ENCODE peak calls at places on chromosome 15, in six cellular contexts. G is A549, W is HCT116, L is HepG2, R is H1, B is K562. P is an unnamed sample.

GRCh38 chr15:62067448-62068044 is 769 bp downstream of the C2CD4A start:
- DNase-seq in G (no peak), W (no peak), L (no peak), R (no peak), B (no peak), P (no peak)

GRCh38 chr15:96047255-96047931 is 283.1 kb upstream of the NR2F2 start:
- DNase-seq in G (no peak), W (no peak), L (no peak), R (no peak), B (no peak), P (peak; percentile 67)

GRCh38 chr15:61393949-61394348 is 164.8 kb upstream of the RORA start:
- DNase-seq in G (no peak), W (no peak), L (no peak), R (no peak), B (no peak), P (no peak)

GRCh38 chr15:22839046-22839705 is 710 bp downstream of the NIPA2 start:
- DNase-seq in G (peak; percentile 22), W (no peak), L (no peak), R (no peak), B (no peak), P (peak; percentile 13)

GRCh38 chr15:27656296-27656987 is 442.7 kb downstream of the OCA2 start:
- DNase-seq in G (no peak), W (no peak), L (no peak), R (no peak), B (no peak), P (no peak)

GRCh38 chr15:63003836-63004610 is 38.5 kb upstream of the TPM1 start:
- DNase-seq in G (no peak), W (no peak), L (no peak), R (no peak), B (no peak), P (no peak)

GRCh38 chr15:57322602-57323250 is 53.6 kb upstream of the CGNL1 start:
- DNase-seq in G (no peak), W (no peak), L (no peak), R (no peak), B (peak; percentile 39), P (no peak)

GRCh38 chr15:57694264-57694663 is 12.2 kb upstream of the POLR2M start:
- DNase-seq in G (no peak), W (no peak), L (no peak), R (no peak), B (no peak), P (no peak)

GRCh38 chr15:52391074-52391473 is 95.5 kb upstream of the MYO5C start:
- DNase-seq in G (no peak), W (no peak), L (no peak), R (no peak), B (no peak), P (no peak)

GRCh38 chr15:93073465-93073952 is 15.5 kb downstream of the RGMA start:
- DNase-seq in G (no peak), W (no peak), L (no peak), R (no peak), B (no peak), P (no peak)

GRCh38 chr15:51848811-51849210 is 19.4 kb downstream of the TMOD3 start:
- DNase-seq in G (no peak), W (no peak), L (no peak), R (no peak), B (no peak), P (no peak)

GRCh38 chr15:97443101-97443500 is 517.4 kb upstream of the ARRDC4 start:
- DNase-seq in G (no peak), W (no peak), L (no peak), R (no peak), B (no peak), P (no peak)

GRCh38 chr15:57160823-57161560 is 215.3 kb upstream of the CGNL1 start:
- DNase-seq in G (no peak), W (no peak), L (no peak), R (no peak), B (no peak), P (no peak)

GRCh38 chr15:50166216-50166615 is 15.8 kb upstream of the SLC27A2 start:
- DNase-seq in G (peak; percentile 38), W (no peak), L (no peak), R (no peak), B (no peak), P (peak; percentile 45)

GRCh38 chr15:62087671-62088360 is 21.0 kb downstream of the C2CD4A start:
- DNase-seq in G (no peak), W (no peak), L (no peak), R (no peak), B (no peak), P (no peak)

GRCh38 chr15:38589502-38589901 is 24.9 kb upstream of the RASGRP1 start:
- DNase-seq in G (peak; percentile 13), W (no peak), L (no peak), R (no peak), B (peak; percentile 37), P (peak; percentile 66)

DNA sequence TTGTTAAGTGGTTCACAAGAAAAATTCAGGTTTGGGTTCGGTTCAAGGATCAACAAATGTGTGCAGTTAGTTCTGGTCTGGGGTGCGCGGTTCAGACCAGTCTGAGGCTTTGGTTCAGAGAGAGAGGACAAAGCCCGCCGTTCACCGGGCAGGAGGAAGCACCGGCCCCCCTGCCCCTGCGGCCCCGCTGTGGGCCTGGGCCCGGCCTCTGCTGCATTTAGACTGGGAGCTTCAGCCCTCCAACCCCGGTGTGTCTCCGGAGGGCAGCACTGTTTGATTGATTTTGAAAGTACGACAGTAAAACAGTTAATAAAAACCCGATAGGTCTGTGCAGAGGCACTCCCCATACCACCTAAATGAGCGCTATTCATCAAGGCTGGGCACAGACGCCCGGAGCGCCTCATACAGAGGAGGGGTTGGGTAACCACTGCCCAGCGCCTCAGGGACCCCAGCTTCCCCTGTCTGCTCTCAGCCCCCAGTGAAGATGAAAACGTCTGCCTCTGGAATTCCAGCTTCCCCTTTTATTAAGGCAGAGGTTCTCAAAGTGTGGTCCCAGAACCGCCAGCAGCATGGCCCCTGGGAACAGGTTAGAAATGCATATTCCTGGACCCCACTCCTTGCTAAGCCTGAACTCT is 256.7 kb upstream of the TLE3 start:
- DNase-seq in G (no peak), W (no peak), L (no peak), R (no peak), B (no peak), P (no peak)
- TF ChIP-seq MAX in G (no peak), W (no peak), L (no peak), R (no peak), B (no peak), P (no peak)

DNA sequence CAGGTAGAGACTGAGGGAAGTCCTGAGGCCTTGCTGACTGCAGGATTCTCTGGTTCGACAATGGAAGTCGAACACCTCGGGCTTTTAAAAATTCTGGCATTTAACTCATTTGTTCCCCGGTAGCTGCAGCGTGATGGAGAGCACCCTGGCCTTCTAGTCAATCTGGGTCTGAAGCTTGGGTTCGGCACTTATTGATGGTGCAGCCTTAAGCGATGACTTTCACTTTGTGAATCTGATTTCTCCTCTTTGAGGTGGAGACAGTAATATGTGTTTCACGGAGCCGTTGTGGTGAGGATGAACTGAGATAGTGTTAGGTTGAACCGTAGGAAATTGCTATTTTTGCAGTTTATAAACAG is 621 bp upstream of the PARP6 start:
- DNase-seq in G (no peak), W (no peak), L (no peak), R (no peak), B (no peak), P (no peak)
- H3K4me3 ChIP-seq in G (peak overlapping the region; percentile 80), W (peak overlapping the region; percentile 42), L (no peak overlapping the region), R (peak overlapping the region; percentile 80), B (peak overlapping the region; percentile 74), P (peak overlapping the region; percentile 63)

GRCh38 chr15:88628018-88628673 is 7.0 kb downstream of the AEN start:
- DNase-seq in G (no peak), W (no peak), L (no peak), R (no peak), B (no peak), P (no peak)

GRCh38 chr15:88629071-88629470 is 7.9 kb downstream of the AEN start:
- DNase-seq in G (no peak), W (no peak), L (no peak), R (no peak), B (no peak), P (no peak)

GRCh38 chr15:88630798-88631463 is 7.9 kb upstream of the ISG20 start:
- DNase-seq in G (no peak), W (no peak), L (no peak), R (no peak), B (no peak), P (no peak)

GRCh38 chr15:88631464-88632028 is 7.3 kb upstream of the ISG20 start:
- DNase-seq in G (no peak), W (no peak), L (no peak), R (no peak), B (no peak), P (no peak)

DNA sequence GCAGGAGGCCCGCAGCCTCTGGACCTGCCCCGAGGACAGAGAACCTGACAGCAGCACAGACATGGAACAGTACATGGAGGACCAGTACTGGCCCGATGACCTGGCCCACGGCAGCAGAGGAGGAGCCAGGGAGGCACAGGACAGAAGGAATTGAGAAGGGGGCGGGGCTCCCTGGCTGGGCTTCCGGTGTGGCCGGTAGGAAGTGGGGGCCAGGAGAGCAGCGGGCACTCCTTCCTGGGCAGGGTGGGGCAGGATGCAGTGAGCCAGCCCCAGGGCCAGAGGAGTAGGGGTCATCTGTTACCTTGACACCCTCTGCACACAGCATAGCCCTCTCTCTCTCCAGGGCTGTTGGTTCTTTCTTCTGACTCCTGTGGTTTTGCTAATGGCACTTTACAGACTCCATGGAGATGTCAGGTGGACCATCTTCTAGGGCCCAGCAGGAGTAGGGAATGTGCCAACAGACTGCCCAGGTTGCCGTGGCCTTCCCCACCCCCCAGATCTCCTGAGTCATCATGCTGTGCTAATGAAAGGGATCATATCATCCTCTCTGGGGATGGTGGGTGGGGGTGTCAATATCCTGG is 8.6 kb upstream of the ISG20 start:
- DNase-seq in G (no peak), W (no peak), L (no peak), R (no peak), B (no peak), P (no peak)
- TF ChIP-seq POLR2A in G (no peak), W (no peak), L (peak; percentile 6), R (peak; percentile 54), B (no peak), P (no peak)

GRCh38 chr15:94532226-94532625 is 300.9 kb downstream of the MCTP2 start:
- DNase-seq in G (no peak), W (no peak), L (no peak), R (no peak), B (no peak), P (no peak)
- TF ChIP-seq MAX in G (no peak), W (no peak), L (no peak), R (no peak), B (no peak), P (no peak)

GRCh38 chr15:64990168-64990470 is 405 bp upstream of the SPG21 start:
- DNase-seq in G (peak; percentile 27), W (peak; percentile 1), L (no peak), R (no peak), B (no peak), P (no peak)
- H3K4me3 ChIP-seq in G (peak overlapping the region; percentile 99), W (peak overlapping the region; percentile 94), L (peak overlapping the region; percentile 60), R (peak overlapping the region; percentile 85), B (peak overlapping the region; percentile 83), P (peak overlapping the region; percentile 89)

P was measured in NB4.